ENCODE peak calls at places on chromosomes 11 and 22, in four cellular contexts. X is cardiac fibroblast, B is pancreas, P is AG10803. K is an unnamed sample.

GRCh38 chr22:33496112-33496511 is 424.2 kb downstream of the LARGE1 start:
- DNase-seq in X (no peak), P (no peak), B (no peak), K (no peak)

GRCh38 chr11:134471341-134472187 is 59.5 kb upstream of the B3GAT1 start:
- DNase-seq in B (no peak), P (no peak), X (no peak), K (no peak)

GRCh38 chr11:64970731-64971151 is 1.2 kb downstream of the MAJIN start:
- DNase-seq in B (peak; percentile 31), P (no peak), X (no peak), K (no peak)

GRCh38 chr11:77705195-77705876 is 67.7 kb upstream of the CLNS1A start:
- DNase-seq in B (no peak), P (peak; percentile 15), X (peak; percentile 19), K (peak; percentile 60)

GRCh38 chr11:111364503-111364902 is 14.6 kb downstream of the POU2AF1 start:
- DNase-seq in B (no peak), P (no peak), X (no peak), K (no peak)

GRCh38 chr11:5922749-5923426 is 19.2 kb upstream of the OR56A3 start:
- DNase-seq in B (no peak), P (no peak), X (no peak), K (peak; percentile 2)

GRCh38 chr11:20367313-20367948 is 3.9 kb downstream of the HTATIP2 start:
- DNase-seq in B (no peak), P (peak; percentile 78), X (peak; percentile 80), K (peak; percentile 89)

GRCh38 chr22:45807156-45807915 is 135.7 kb downstream of the ATXN10 start:
- DNase-seq in P (no peak), X (peak; percentile 18), B (no peak), K (peak; percentile 33)

GRCh38 chr22:23547818-23548500 is 32.1 kb downstream of the IGLL1 start:
- DNase-seq in B (no peak), P (no peak), X (no peak), K (no peak)

GRCh38 chr11:72793452-72794367 is at the start of gene STARD10:
- DNase-seq in X (peak; percentile 97), P (peak; percentile 91), B (peak; percentile 96), K (peak; percentile 97)

GRCh38 chr22:31248965-31249940 is 37.2 kb downstream of the LIMK2 start:
- DNase-seq in B (no peak), X (peak; percentile 32), P (no peak), K (no peak)

GRCh38 chr11:87173185-87174039 is 135.7 kb downstream of the TMEM135 start:
- DNase-seq in P (peak; percentile 60), X (peak; percentile 63), B (peak; percentile 25), K (peak; percentile 81)

GRCh38 chr22:40196628-40197027 is 18.9 kb downstream of the TNRC6B start:
- DNase-seq in P (peak; percentile 89), B (no peak), X (peak; percentile 81), K (peak; percentile 93)

GRCh38 chr22:44665115-44665514 is 36.9 kb upstream of the PRR5 start:
- DNase-seq in B (no peak), X (no peak), P (no peak), K (no peak)

GRCh38 chr22:26835929-26836528 is 178.6 kb downstream of the MIAT start:
- DNase-seq in P (peak; percentile 23), B (peak; percentile 63), X (peak; percentile 55), K (peak; percentile 63)

GRCh38 chr11:59600234-59600633 is 15.3 kb downstream of the OSBP start:
- DNase-seq in B (no peak), X (no peak), P (no peak), K (no peak)

GRCh38 chr11:93236741-93237675 is 39.2 kb upstream of the SLC36A4 start:
- DNase-seq in P (peak; percentile 36), B (peak; percentile 32), X (peak; percentile 56), K (peak; percentile 73)

GRCh38 chr11:44964526-44965209 is 14.0 kb upstream of the TP53I11 start:
- DNase-seq in X (no peak), B (no peak), P (no peak), K (no peak)

GRCh38 chr11:22433517-22433916 is 95.3 kb downstream of the SLC17A6 start:
- DNase-seq in X (no peak), B (no peak), P (no peak), K (no peak)

GRCh38 chr11:11620966-11621880 is 582 bp downstream of the GALNT18 start:
- DNase-seq in B (peak; percentile 34), X (peak; percentile 13), P (peak; percentile 5), K (peak; percentile 7)

GRCh38 chr22:32764330-32765116 is 37.0 kb upstream of the TIMP3 start:
- DNase-seq in X (peak; percentile 86), P (peak; percentile 93), B (no peak), K (peak; percentile 96)

GRCh38 chr11:78737891-78738290 is 163.2 kb upstream of the NARS2 start:
- DNase-seq in X (no peak), B (no peak), P (peak; percentile 56), K (peak; percentile 17)

GRCh38 chr22:48808038-48808960 is 1019.4 kb downstream of the BRD1 start:
- DNase-seq in B (no peak), X (no peak), P (no peak), K (no peak)

GRCh38 chr11:77278595-77279506 is 22.6 kb downstream of the GDPD4 start:
- DNase-seq in P (peak; percentile 23), X (no peak), B (no peak), K (peak; percentile 18)

K was measured in choroid plexus epithelial cell.